ENCODE peak calls at places on chromosomes 5 and 9, in five cellular contexts. H is HT-29; Z is activated CD4-positive, alpha-beta T cell treated with anti-CD3 and anti-CD28 coated beads for 36 hours; E is tibial nerve; L is AG08395. G is an unnamed sample.

GRCh38 chr9:96491079-96491879 is 41.3 kb downstream of the HABP4 start:
- DNase-seq in Z (peak), E (no peak), H (no peak), L (peak), G (no peak)

GRCh38 chr5:127754259-127754658 is 51.1 kb downstream of the CCDC192 start:
- DNase-seq in L (no peak), E (no peak), H (no peak), Z (no peak), G (no peak)

GRCh38 chr5:25573691-25574090 is 928.9 kb upstream of the CDH10 start:
- DNase-seq in Z (no peak), H (no peak), L (no peak), E (no peak), G (no peak)

GRCh38 chr5:68161156-68161555 is 54.4 kb upstream of the PIK3R1 start:
- DNase-seq in L (no peak), E (no peak), H (peak), Z (no peak), G (no peak)

GRCh38 chr9:129221979-129222635 is 44.0 kb upstream of the IER5L start:
- DNase-seq in L (no peak), H (no peak), Z (no peak), E (no peak), G (no peak)

GRCh38 chr5:118791986-118792734 is 196.2 kb downstream of the DTWD2 start:
- DNase-seq in E (no peak), L (peak), H (peak), Z (peak), G (no peak)

GRCh38 chr5:166834246-166834645 is 1457.2 kb upstream of the WWC1 start:
- DNase-seq in Z (no peak), L (no peak), H (no peak), E (no peak), G (no peak)

GRCh38 chr5:122424211-122424610 is 112.2 kb downstream of the SNCAIP start:
- DNase-seq in E (no peak), H (no peak), L (no peak), Z (no peak), G (no peak)

GRCh38 chr9:882416-882931 is 41.0 kb downstream of the DMRT1 start:
- DNase-seq in H (no peak), L (no peak), Z (no peak), E (no peak), G (no peak)

GRCh38 chr5:169121631-169122420 is 179.1 kb downstream of the SLIT3 start:
- DNase-seq in E (no peak), H (no peak), L (peak), Z (no peak), G (no peak)

GRCh38 chr5:112186401-112186990 is 232.6 kb downstream of the EPB41L4A start:
- DNase-seq in Z (peak), L (peak), E (no peak), H (peak), G (no peak)

GRCh38 chr9:124449381-124450151 is 685 bp upstream of the ADGRD2 start:
- DNase-seq in H (no peak), Z (no peak), L (no peak), E (no peak), G (no peak)

GRCh38 chr9:77648458-77649108 is 461 bp upstream of the GNA14 start:
- DNase-seq in E (no peak), Z (peak), L (peak), H (peak), G (peak)

GRCh38 chr5:159100022-159100927 is 559 bp upstream of the EBF1 start:
- DNase-seq in L (peak), Z (peak), H (no peak), E (peak), G (peak)

GRCh38 chr9:108801949-108802348 is 53.8 kb downstream of the ACTL7B start:
- DNase-seq in H (no peak), E (no peak), Z (no peak), L (no peak), G (no peak)

GRCh38 chr5:103744159-103744558 is 181.6 kb upstream of the NUDT12 start:
- DNase-seq in E (no peak), Z (no peak), H (no peak), L (no peak), G (no peak)

GRCh38 chr9:74132986-74133385 is 364.1 kb upstream of the RORB start:
- DNase-seq in Z (no peak), L (no peak), E (no peak), H (no peak), G (no peak)

GRCh38 chr9:124868511-124869465 is 6.9 kb downstream of the ARPC5L start:
- DNase-seq in L (peak), E (peak), H (peak), Z (peak), G (peak)